ENCODE peak calls at places on chromosomes 11 and 22, in five cellular contexts. O, X, T, Y and B are unnamed samples.

GRCh38 chr11:120710354-120711187 is 199.0 kb downstream of the GRIK4 start:
- DNase-seq in X (peak), T (peak), O (peak), Y (no peak), B (peak)

GRCh38 chr11:27485930-27486773 is 13.6 kb upstream of the LGR4 start:
- DNase-seq in Y (no peak), X (no peak), T (peak), O (peak), B (no peak)

GRCh38 chr11:115330693-115331482 is 173.3 kb downstream of the CADM1 start:
- DNase-seq in Y (no peak), X (no peak), T (no peak), O (no peak), B (no peak)

GRCh38 chr22:22460635-22461034 is 47.9 kb downstream of the ZNF280B start:
- DNase-seq in T (no peak), O (no peak), X (no peak), Y (no peak), B (no peak)

GRCh38 chr11:27408231-27408630 is 45.2 kb upstream of the CCDC34 start:
- DNase-seq in X (no peak), Y (no peak), O (no peak), T (no peak), B (no peak)

GRCh38 chr11:66864172-66864901 is 7.5 kb downstream of the LRFN4 start:
- DNase-seq in Y (no peak), O (no peak), T (no peak), X (no peak), B (no peak)

GRCh38 chr11:45314900-45315299 is 28.8 kb upstream of the SYT13 start:
- DNase-seq in Y (no peak), O (no peak), T (no peak), X (no peak), B (no peak)

GRCh38 chr11:45666648-45667642 is 1.5 kb upstream of the CHST1 start:
- DNase-seq in T (no peak), X (no peak), O (no peak), Y (no peak), B (no peak)

GRCh38 chr22:48503035-48503625 is 1324.5 kb downstream of the BRD1 start:
- DNase-seq in X (no peak), Y (no peak), T (no peak), O (no peak), B (no peak)

GRCh38 chr11:71309181-71309580 is 56.8 kb upstream of the SHANK2 start:
- DNase-seq in T (no peak), X (peak), O (no peak), Y (no peak), B (peak)

GRCh38 chr11:70497536-70498075 is 99.3 kb downstream of the CTTN start:
- DNase-seq in O (no peak), T (no peak), X (no peak), Y (no peak), B (no peak)

GRCh38 chr22:32858957-32859356 is 57.5 kb downstream of the TIMP3 start:
- DNase-seq in T (no peak), Y (no peak), X (no peak), O (no peak), B (no peak)

GRCh38 chr11:18727499-18728236 is 1.7 kb upstream of the IGSF22 start:
- DNase-seq in T (peak), Y (peak), O (no peak), X (peak), B (no peak)

GRCh38 chr11:14334893-14335292 is 24.1 kb downstream of the RRAS2 start:
- DNase-seq in X (no peak), O (no peak), T (no peak), Y (no peak), B (no peak)

GRCh38 chr11:19982761-19983495 is 177.3 kb downstream of the DBX1 start:
- DNase-seq in X (no peak), T (no peak), O (no peak), Y (no peak), B (no peak)

GRCh38 chr11:67429038-67429668 is 859 bp downstream of the RPS6KB2 start:
- DNase-seq in T (no peak), O (no peak), Y (no peak), X (no peak), B (no peak)

GRCh38 chr11:46364056-46364455 is 16.8 kb downstream of the DGKZ start:
- DNase-seq in Y (no peak), X (no peak), O (no peak), T (no peak), B (no peak)

GRCh38 chr11:78823588-78823987 is 248.9 kb upstream of the NARS2 start:
- DNase-seq in O (no peak), Y (no peak), X (no peak), T (no peak), B (no peak)

GRCh38 chr11:8841899-8842298 is 69.1 kb upstream of the AKIP1 start:
- DNase-seq in Y (no peak), O (no peak), X (no peak), T (no peak), B (no peak)

GRCh38 chr11:78045851-78046485 is 17.7 kb upstream of the THRSP start:
- DNase-seq in Y (peak), O (peak), T (peak), X (peak), B (peak)

GRCh38 chr11:114058871-114059277 is 637 bp upstream of the ZBTB16 start:
- DNase-seq in Y (no peak), X (peak), T (peak), O (no peak), B (no peak)

GRCh38 chr11:79544324-79544723 is 103.5 kb upstream of the TENM4 start:
- DNase-seq in Y (no peak), X (no peak), O (no peak), T (no peak), B (no peak)

GRCh38 chr11:75490221-75491181 is 35.2 kb downstream of the GDPD5 start:
- DNase-seq in T (no peak), X (peak), O (no peak), Y (no peak), B (no peak)

GRCh38 chr11:16775604-16776283 is 37.3 kb downstream of the C11orf58 start:
- DNase-seq in T (no peak), X (no peak), O (no peak), Y (no peak), B (peak)

GRCh38 chr11:13800901-13801300 is 132.4 kb downstream of the FAR1 start:
- DNase-seq in Y (no peak), T (no peak), O (no peak), X (no peak), B (no peak)

GRCh38 chr11:34358666-34359547 is 1.1 kb upstream of the ABTB2 start:
- DNase-seq in Y (no peak), O (peak), T (peak), X (peak), B (peak)

GRCh38 chr11:9313648-9314290 is 624 bp downstream of the TMEM41B start:
- DNase-seq in Y (no peak), T (no peak), X (no peak), O (no peak), B (no peak)

GRCh38 chr11:111736621-111737055 is 29.6 kb downstream of the PPP2R1B start:
- DNase-seq in T (no peak), O (no peak), Y (no peak), X (no peak), B (no peak)

GRCh38 chr11:80638296-80638695 is 1197.5 kb upstream of the TENM4 start:
- DNase-seq in X (no peak), Y (no peak), T (no peak), O (no peak), B (no peak)

GRCh38 chr11:35541621-35542375 is 16.4 kb upstream of the PAMR1 start:
- DNase-seq in T (peak), X (no peak), Y (no peak), O (peak), B (no peak)

GRCh38 chr11:125271436-125272064 is 107.0 kb downstream of the PKNOX2 start:
- DNase-seq in T (no peak), X (no peak), O (no peak), Y (no peak), B (no peak)

GRCh38 chr11:13291794-13292193 is 14.2 kb downstream of the BMAL1 start:
- DNase-seq in X (no peak), T (no peak), Y (no peak), O (no peak), B (no peak)

GRCh38 chr22:45537734-45538181 is 35.1 kb downstream of the FBLN1 start:
- DNase-seq in Y (no peak), O (peak), X (no peak), T (peak), B (no peak)
- TF ChIP-seq CTCF in Y (no peak), O (no peak), X (no peak), T (no peak), B (no peak)

GRCh38 chr22:31604746-31605705 is 57.0 kb downstream of the PISD start:
- DNase-seq in X (no peak), T (no peak), Y (no peak), O (no peak), B (no peak)
- TF ChIP-seq CTCF in X (no peak), T (no peak), Y (no peak), O (no peak), B (no peak)

DNA sequence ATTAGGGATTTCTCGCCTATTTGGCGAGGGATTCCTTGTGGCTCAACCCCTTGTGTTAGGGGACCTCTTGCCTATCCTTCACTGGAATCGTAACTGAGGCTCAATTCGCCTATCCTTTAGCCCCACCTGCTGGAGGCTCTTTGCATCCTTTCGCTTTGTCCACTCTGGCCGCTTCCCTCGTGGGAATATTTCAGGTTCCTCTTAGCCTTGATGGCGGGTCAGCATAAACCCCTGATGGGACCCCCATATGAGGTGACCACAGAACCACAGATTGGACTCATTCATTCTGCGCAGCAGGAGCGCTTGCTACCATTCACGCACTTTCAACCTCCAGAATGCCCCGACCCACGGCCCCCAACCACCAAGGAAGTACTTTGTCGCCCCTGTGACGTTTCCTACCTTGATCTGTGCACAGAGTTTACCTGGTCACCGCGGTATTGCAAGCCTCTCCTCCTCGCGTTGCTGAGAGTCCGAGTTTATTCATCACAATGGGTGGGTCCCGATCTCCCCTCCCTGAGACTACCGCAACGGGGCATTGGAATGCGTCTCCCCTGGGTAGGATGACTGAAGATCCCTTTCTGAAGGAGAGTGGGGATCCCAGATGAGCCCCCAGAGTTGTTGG is at the start of gene OR52N2:
- DNase-seq in X (peak), T (peak), Y (no peak), O (peak), B (no peak)
- TF ChIP-seq CTCF in X (peak), T (peak), Y (peak), O (peak), B (peak)

DNA sequence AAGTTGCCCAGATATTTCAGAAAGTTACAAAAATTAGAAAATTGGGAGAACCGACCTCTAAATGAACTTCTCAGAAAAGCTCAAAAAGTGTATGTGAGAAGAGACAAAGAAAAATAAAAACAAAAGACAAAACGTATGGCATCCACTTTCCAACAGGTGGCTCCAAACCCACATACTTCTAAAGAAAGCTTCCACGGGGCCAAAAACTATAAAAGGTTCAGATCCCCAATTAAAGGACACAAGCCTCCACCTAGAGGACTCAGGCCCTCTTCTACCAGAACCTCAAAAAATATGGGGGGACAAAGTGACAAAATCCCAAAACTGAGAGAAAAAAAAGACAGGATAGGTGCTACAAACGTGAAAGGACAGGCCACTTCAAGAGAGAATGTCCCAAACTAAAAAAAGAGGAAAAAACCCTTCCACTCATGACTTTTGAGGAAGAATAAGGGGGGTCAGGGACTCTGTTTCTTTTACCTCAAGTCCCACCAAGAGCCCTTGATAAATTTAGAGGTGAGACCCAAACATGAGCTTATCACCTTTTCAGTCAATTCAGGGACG is 8.8 kb downstream of the SCGB2A1 start:
- DNase-seq in X (no peak), Y (no peak), T (no peak), O (peak), B (no peak)
- TF ChIP-seq CTCF in X (peak), Y (peak), T (peak), O (peak), B (peak)